ENCODE peak calls at places on chromosome 11, in six cellular contexts. K is pancreas; Z is effector memory CD8-positive, alpha-beta T cell; F is HTR-8/SVneo; Y is BJ; N is Right ventricle myocardium superior. E is an unnamed sample.

GRCh38 chr11:35242412-35242811 is 103.4 kb downstream of the CD44 start:
- DNase-seq in K (no peak), F (no peak), Z (no peak), Y (peak; percentile 32), N (no peak), E (no peak)

GRCh38 chr11:96125400-96125799 is 201.5 kb upstream of the MTMR2 start:
- DNase-seq in Y (no peak), F (no peak), Z (no peak), K (no peak), N (no peak), E (no peak)

GRCh38 chr11:116404143-116404800 is 368.5 kb downstream of the BUD13 start:
- DNase-seq in Y (no peak), F (no peak), K (no peak), N (no peak), Z (no peak), E (no peak)

GRCh38 chr11:74444173-74444832 is 23.0 kb downstream of the KCNE3 start:
- DNase-seq in F (no peak), Z (no peak), K (peak; percentile 62), N (no peak), Y (no peak), E (no peak)

GRCh38 chr11:38824573-38824972 is 2226.5 kb upstream of the RAG2 start:
- DNase-seq in Z (no peak), F (no peak), K (no peak), Y (no peak), N (no peak), E (no peak)

GRCh38 chr11:76680517-76681425 is 10.2 kb upstream of the LRRC32 start:
- DNase-seq in K (peak; percentile 65), F (peak; percentile 90), Z (peak; percentile 61), Y (no peak), N (peak; percentile 71), E (no peak)

GRCh38 chr11:134615041-134615615 is 203.1 kb upstream of the B3GAT1 start:
- DNase-seq in Y (no peak), Z (no peak), K (no peak), N (no peak), F (no peak), E (no peak)

GRCh38 chr11:31601635-31602282 is 92.2 kb downstream of the ELP4 start:
- DNase-seq in Y (no peak), K (no peak), F (no peak), N (no peak), Z (no peak), E (no peak)

GRCh38 chr11:1382429-1382828 is 7.3 kb upstream of the BRSK2 start:
- DNase-seq in Z (no peak), N (peak; percentile 37), K (no peak), Y (no peak), F (no peak), E (no peak)

GRCh38 chr11:92767416-92767815 is 202.0 kb upstream of the MTNR1B start:
- DNase-seq in Z (no peak), K (no peak), N (no peak), F (no peak), Y (no peak), E (no peak)

GRCh38 chr11:7668464-7668863 is 4.8 kb downstream of the CYB5R2 start:
- DNase-seq in N (no peak), K (no peak), F (no peak), Y (no peak), Z (no peak), E (no peak)

GRCh38 chr11:11167806-11168205 is 185.2 kb downstream of the CSNK2A3 start:
- DNase-seq in Y (no peak), Z (no peak), F (no peak), N (no peak), K (no peak), E (no peak)

GRCh38 chr11:12677131-12677530 is 2.9 kb downstream of the TEAD1 start:
- DNase-seq in K (no peak), Z (no peak), Y (no peak), F (no peak), N (no peak), E (no peak)

GRCh38 chr11:46557684-46558151 is 36.1 kb downstream of the AMBRA1 start:
- DNase-seq in Y (no peak), N (no peak), Z (no peak), K (no peak), F (no peak), E (no peak)

GRCh38 chr11:1354125-1354938 is 35.4 kb upstream of the BRSK2 start:
- DNase-seq in Y (no peak), Z (no peak), F (no peak), K (no peak), N (no peak), E (no peak)

GRCh38 chr11:65885808-65886536 is 2.3 kb downstream of the FIBP start:
- DNase-seq in K (no peak), Z (no peak), N (no peak), F (no peak), Y (no peak), E (no peak)

GRCh38 chr11:34126959-34127848 is 21.8 kb downstream of the NAT10 start:
- DNase-seq in Z (no peak), Y (no peak), N (no peak), F (no peak), K (no peak), E (no peak)

GRCh38 chr11:135036488-135037297 is 624.7 kb upstream of the B3GAT1 start:
- DNase-seq in K (no peak), N (no peak), F (no peak), Y (no peak), Z (no peak), E (no peak)

GRCh38 chr11:44947114-44947513 is 3.6 kb downstream of the TP53I11 start:
- DNase-seq in Z (no peak), Y (no peak), F (no peak), K (no peak), N (no peak), E (no peak)

GRCh38 chr11:118691926-118692830 is 12.7 kb upstream of the TREH start:
- DNase-seq in F (peak; percentile 69), Y (no peak), N (no peak), Z (peak; percentile 71), K (no peak), E (no peak)